ENCODE peak calls at places on chromosomes 4 and X, in six cellular contexts. One of them, this sample, is unnamed.

GRCh38 chrX:30887721-30888120 is 1.3 kb downstream of the TAB3 start:
- DNase-seq in cardiac fibroblast: no peak
- DNase-seq in dorsolateral prefrontal cortex: no peak
- DNase-seq in foreskin fibroblast: no peak
- DNase-seq in Peyer's patch: no peak
- DNase-seq in omental fat pad: no peak
- DNase-seq in this sample: no peak

GRCh38 chr4:185566972-185567749 is 31.9 kb upstream of the PDLIM3 start:
- DNase-seq in cardiac fibroblast: peak
- DNase-seq in dorsolateral prefrontal cortex: no peak
- DNase-seq in foreskin fibroblast: peak
- DNase-seq in Peyer's patch: no peak
- DNase-seq in omental fat pad: no peak
- DNase-seq in this sample: no peak

GRCh38 chr4:39814403-39815185 is 116.7 kb downstream of the UBE2K start:
- DNase-seq in cardiac fibroblast: peak
- DNase-seq in dorsolateral prefrontal cortex: no peak
- DNase-seq in foreskin fibroblast: peak
- DNase-seq in Peyer's patch: no peak
- DNase-seq in omental fat pad: no peak
- DNase-seq in this sample: no peak

GRCh38 chr4:31094474-31094873 is 374.3 kb downstream of the PCDH7 start:
- DNase-seq in cardiac fibroblast: no peak
- DNase-seq in dorsolateral prefrontal cortex: no peak
- DNase-seq in foreskin fibroblast: no peak
- DNase-seq in Peyer's patch: no peak
- DNase-seq in omental fat pad: no peak
- DNase-seq in this sample: no peak

GRCh38 chr4:26412381-26413372 is 77.6 kb downstream of the CCKAR start:
- DNase-seq in cardiac fibroblast: peak
- DNase-seq in dorsolateral prefrontal cortex: no peak
- DNase-seq in foreskin fibroblast: no peak
- DNase-seq in Peyer's patch: no peak
- DNase-seq in omental fat pad: no peak
- DNase-seq in this sample: no peak

GRCh38 chr4:102789317-102789717 is 28.5 kb upstream of the MANBA start:
- DNase-seq in cardiac fibroblast: peak
- DNase-seq in dorsolateral prefrontal cortex: no peak
- DNase-seq in foreskin fibroblast: peak
- DNase-seq in Peyer's patch: no peak
- DNase-seq in omental fat pad: no peak
- DNase-seq in this sample: peak

GRCh38 chrX:51641421-51642021 is 22.8 kb upstream of the CENPVL3 start:
- DNase-seq in cardiac fibroblast: peak
- DNase-seq in dorsolateral prefrontal cortex: no peak
- DNase-seq in foreskin fibroblast: peak
- DNase-seq in Peyer's patch: no peak
- DNase-seq in omental fat pad: no peak
- DNase-seq in this sample: peak

GRCh38 chrX:74613350-74614192 is 853 bp downstream of the RLIM start:
- DNase-seq in cardiac fibroblast: peak
- DNase-seq in dorsolateral prefrontal cortex: no peak
- DNase-seq in foreskin fibroblast: peak
- DNase-seq in Peyer's patch: no peak
- DNase-seq in omental fat pad: no peak
- DNase-seq in this sample: no peak

GRCh38 chrX:148893395-148893794 is 393.0 kb downstream of the AFF2 start:
- DNase-seq in cardiac fibroblast: no peak
- DNase-seq in dorsolateral prefrontal cortex: no peak
- DNase-seq in foreskin fibroblast: no peak
- DNase-seq in Peyer's patch: no peak
- DNase-seq in omental fat pad: no peak
- DNase-seq in this sample: no peak

GRCh38 chr4:21554036-21554435 is 394.5 kb downstream of the KCNIP4 start:
- DNase-seq in cardiac fibroblast: no peak
- DNase-seq in dorsolateral prefrontal cortex: no peak
- DNase-seq in foreskin fibroblast: no peak
- DNase-seq in Peyer's patch: no peak
- DNase-seq in omental fat pad: no peak
- DNase-seq in this sample: no peak

GRCh38 chr4:19971829-19972228 is 279.9 kb upstream of the SLIT2 start:
- DNase-seq in cardiac fibroblast: peak
- DNase-seq in dorsolateral prefrontal cortex: no peak
- DNase-seq in foreskin fibroblast: peak
- DNase-seq in Peyer's patch: no peak
- DNase-seq in omental fat pad: no peak
- DNase-seq in this sample: no peak

GRCh38 chrX:7240929-7241328 is 93.0 kb upstream of the PUDP start:
- DNase-seq in cardiac fibroblast: no peak
- DNase-seq in dorsolateral prefrontal cortex: no peak
- DNase-seq in foreskin fibroblast: no peak
- DNase-seq in Peyer's patch: no peak
- DNase-seq in omental fat pad: no peak
- DNase-seq in this sample: no peak

GRCh38 chr4:94413085-94413685 is 38.6 kb upstream of the PDLIM5 start:
- DNase-seq in cardiac fibroblast: no peak
- DNase-seq in dorsolateral prefrontal cortex: no peak
- DNase-seq in foreskin fibroblast: no peak
- DNase-seq in Peyer's patch: no peak
- DNase-seq in omental fat pad: no peak
- DNase-seq in this sample: no peak

GRCh38 chrX:140701480-140701879 is 8.1 kb upstream of the LINC00632 start:
- DNase-seq in cardiac fibroblast: peak
- DNase-seq in dorsolateral prefrontal cortex: no peak
- DNase-seq in foreskin fibroblast: peak
- DNase-seq in Peyer's patch: no peak
- DNase-seq in omental fat pad: no peak
- DNase-seq in this sample: no peak

GRCh38 chr4:82706349-82707000 is 92.1 kb downstream of the SCD5 start:
- DNase-seq in cardiac fibroblast: peak
- DNase-seq in dorsolateral prefrontal cortex: no peak
- DNase-seq in foreskin fibroblast: peak
- DNase-seq in Peyer's patch: no peak
- DNase-seq in omental fat pad: no peak
- DNase-seq in this sample: no peak

GRCh38 chr4:1193206-1194027 is 21.0 kb upstream of the SPON2 start:
- DNase-seq in cardiac fibroblast: no peak
- DNase-seq in dorsolateral prefrontal cortex: no peak
- DNase-seq in foreskin fibroblast: no peak
- DNase-seq in Peyer's patch: peak
- DNase-seq in omental fat pad: peak
- DNase-seq in this sample: no peak

DNA sequence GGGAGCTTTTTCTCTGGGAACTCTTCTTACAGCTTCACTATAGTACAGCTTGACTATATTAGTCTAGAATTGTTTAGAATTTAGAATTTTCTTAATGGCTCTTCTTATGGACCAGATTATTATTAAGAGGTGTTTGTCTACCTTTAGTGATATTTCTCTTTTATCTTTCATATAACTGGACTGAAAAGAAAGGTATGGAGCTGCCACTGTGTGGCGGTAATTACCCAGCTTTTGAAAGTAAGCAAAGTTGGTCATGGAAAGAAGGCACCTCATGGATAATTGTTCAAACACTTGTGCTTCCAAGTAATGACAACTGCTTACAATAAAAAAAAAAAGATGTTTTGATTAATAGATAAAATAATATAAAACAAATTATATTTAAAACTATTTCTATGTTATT is 1112.5 kb downstream of the TECRL start:
- DNase-seq in cardiac fibroblast: no peak
- DNase-seq in dorsolateral prefrontal cortex: no peak
- DNase-seq in foreskin fibroblast: no peak
- DNase-seq in Peyer's patch: no peak
- DNase-seq in omental fat pad: no peak
- DNase-seq in this sample: no peak
- TF ChIP-seq CTCF in cardiac fibroblast: no peak
- TF ChIP-seq CTCF in dorsolateral prefrontal cortex: no peak
- TF ChIP-seq CTCF in foreskin fibroblast: no peak
- TF ChIP-seq CTCF in Peyer's patch: no peak
- TF ChIP-seq CTCF in omental fat pad: no peak
- TF ChIP-seq CTCF in this sample: no peak

GRCh38 chrX:132226169-132226568 is 6.9 kb upstream of the RAP2C start:
- DNase-seq in cardiac fibroblast: peak
- DNase-seq in dorsolateral prefrontal cortex: no peak
- DNase-seq in foreskin fibroblast: peak
- DNase-seq in Peyer's patch: no peak
- DNase-seq in omental fat pad: no peak
- DNase-seq in this sample: no peak
- TF ChIP-seq CTCF in cardiac fibroblast: peak
- TF ChIP-seq CTCF in dorsolateral prefrontal cortex: peak
- TF ChIP-seq CTCF in foreskin fibroblast: no peak
- TF ChIP-seq CTCF in Peyer's patch: peak
- TF ChIP-seq CTCF in omental fat pad: no peak
- TF ChIP-seq CTCF in this sample: peak

DNA sequence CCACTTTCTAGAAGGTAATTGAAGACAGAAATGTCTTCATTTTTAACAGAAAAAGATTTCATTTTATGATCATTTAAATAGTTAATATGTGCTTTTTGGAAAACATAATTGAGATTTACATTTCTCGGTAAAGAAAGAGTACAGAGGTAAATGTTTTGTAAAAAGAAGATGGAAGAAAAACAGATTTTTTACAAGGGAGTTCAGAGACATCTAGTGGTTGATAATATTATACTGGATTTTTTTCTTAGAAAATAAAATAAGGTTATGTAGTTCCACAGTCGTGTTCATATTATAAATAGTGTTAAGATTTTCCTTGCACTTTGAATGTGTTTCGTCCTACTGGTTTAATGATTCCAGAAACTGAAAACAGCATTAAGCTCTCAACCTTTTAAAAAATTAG is 60.6 kb downstream of the SMARCA1 start:
- DNase-seq in cardiac fibroblast: no peak
- DNase-seq in dorsolateral prefrontal cortex: no peak
- DNase-seq in foreskin fibroblast: no peak
- DNase-seq in Peyer's patch: no peak
- DNase-seq in omental fat pad: no peak
- DNase-seq in this sample: no peak
- TF ChIP-seq CTCF in cardiac fibroblast: no peak
- TF ChIP-seq CTCF in dorsolateral prefrontal cortex: peak
- TF ChIP-seq CTCF in foreskin fibroblast: no peak
- TF ChIP-seq CTCF in Peyer's patch: no peak
- TF ChIP-seq CTCF in omental fat pad: no peak
- TF ChIP-seq CTCF in this sample: no peak

GRCh38 chr4:159010563-159011260 is 92.2 kb upstream of the RAPGEF2 start:
- DNase-seq in cardiac fibroblast: peak
- DNase-seq in dorsolateral prefrontal cortex: peak
- DNase-seq in foreskin fibroblast: peak
- DNase-seq in Peyer's patch: no peak
- DNase-seq in omental fat pad: peak
- DNase-seq in this sample: peak

GRCh38 chr4:159010100-159010499 is 92.8 kb upstream of the RAPGEF2 start:
- DNase-seq in cardiac fibroblast: no peak
- DNase-seq in dorsolateral prefrontal cortex: no peak
- DNase-seq in foreskin fibroblast: no peak
- DNase-seq in Peyer's patch: no peak
- DNase-seq in omental fat pad: no peak
- DNase-seq in this sample: no peak

GRCh38 chr4:159006202-159006601 is 96.7 kb upstream of the RAPGEF2 start:
- DNase-seq in cardiac fibroblast: no peak
- DNase-seq in dorsolateral prefrontal cortex: no peak
- DNase-seq in foreskin fibroblast: peak
- DNase-seq in Peyer's patch: no peak
- DNase-seq in omental fat pad: no peak
- DNase-seq in this sample: no peak

GRCh38 chr4:159009521-159009920 is 93.4 kb upstream of the RAPGEF2 start:
- DNase-seq in cardiac fibroblast: no peak
- DNase-seq in dorsolateral prefrontal cortex: no peak
- DNase-seq in foreskin fibroblast: no peak
- DNase-seq in Peyer's patch: no peak
- DNase-seq in omental fat pad: no peak
- DNase-seq in this sample: no peak

GRCh38 chr4:159008671-159009070 is 94.2 kb upstream of the RAPGEF2 start:
- DNase-seq in cardiac fibroblast: no peak
- DNase-seq in dorsolateral prefrontal cortex: no peak
- DNase-seq in foreskin fibroblast: no peak
- DNase-seq in Peyer's patch: no peak
- DNase-seq in omental fat pad: no peak
- DNase-seq in this sample: no peak
- TF ChIP-seq CTCF in cardiac fibroblast: no peak
- TF ChIP-seq CTCF in dorsolateral prefrontal cortex: no peak
- TF ChIP-seq CTCF in foreskin fibroblast: no peak
- TF ChIP-seq CTCF in Peyer's patch: no peak
- TF ChIP-seq CTCF in omental fat pad: no peak
- TF ChIP-seq CTCF in this sample: no peak

GRCh38 chrX:15605233-15605632 is 4.5 kb upstream of the ACE2 start:
- DNase-seq in cardiac fibroblast: no peak
- DNase-seq in dorsolateral prefrontal cortex: no peak
- DNase-seq in foreskin fibroblast: no peak
- DNase-seq in Peyer's patch: no peak
- DNase-seq in omental fat pad: no peak
- DNase-seq in this sample: no peak

GRCh38 chrX:15600071-15600470 is 689 bp downstream of the ACE2 start:
- DNase-seq in cardiac fibroblast: no peak
- DNase-seq in dorsolateral prefrontal cortex: no peak
- DNase-seq in foreskin fibroblast: no peak
- DNase-seq in Peyer's patch: no peak
- DNase-seq in omental fat pad: no peak
- DNase-seq in this sample: no peak

GRCh38 chrX:15600745-15601144 is at the start of gene ACE2:
- DNase-seq in cardiac fibroblast: no peak
- DNase-seq in dorsolateral prefrontal cortex: no peak
- DNase-seq in foreskin fibroblast: no peak
- DNase-seq in Peyer's patch: no peak
- DNase-seq in omental fat pad: no peak
- DNase-seq in this sample: no peak

GRCh38 chrX:15601932-15602331 is 1.2 kb upstream of the ACE2 start:
- DNase-seq in cardiac fibroblast: no peak
- DNase-seq in dorsolateral prefrontal cortex: no peak
- DNase-seq in foreskin fibroblast: no peak
- DNase-seq in Peyer's patch: no peak
- DNase-seq in omental fat pad: no peak
- DNase-seq in this sample: no peak

GRCh38 chrX:15602761-15603160 is 2.0 kb upstream of the ACE2 start:
- DNase-seq in cardiac fibroblast: no peak
- DNase-seq in dorsolateral prefrontal cortex: no peak
- DNase-seq in foreskin fibroblast: no peak
- DNase-seq in Peyer's patch: no peak
- DNase-seq in omental fat pad: no peak
- DNase-seq in this sample: no peak
- TF ChIP-seq CTCF in cardiac fibroblast: no peak
- TF ChIP-seq CTCF in dorsolateral prefrontal cortex: no peak
- TF ChIP-seq CTCF in foreskin fibroblast: no peak
- TF ChIP-seq CTCF in Peyer's patch: no peak
- TF ChIP-seq CTCF in omental fat pad: no peak
- TF ChIP-seq CTCF in this sample: no peak

This sample was measured in AG09319.